ENCODE peak calls at places on chromosomes 2 and 18, in six cellular contexts. One of them, this sample, is unnamed.

GRCh38 chr2:53312721-53313120 is 454.9 kb upstream of the CHAC2 start:
- DNase-seq in ACHN: no peak
- DNase-seq in activated gamma-delta T cell: no peak
- DNase-seq in Ammon's horn: no peak
- DNase-seq in CD4-positive, alpha-beta memory T cell: no peak
- DNase-seq in stimulated activated CD4-positive, alpha-beta T cell treated with anti-CD3 and anti-CD28 coated beads, Interleukin-4, amount 100 ng/mL, for 48 hours: no peak
- DNase-seq in this sample: no peak

GRCh38 chr2:232351686-232352510 is 26.7 kb upstream of the ALPP start:
- DNase-seq in ACHN: no peak
- DNase-seq in activated gamma-delta T cell: no peak
- DNase-seq in Ammon's horn: no peak
- DNase-seq in CD4-positive, alpha-beta memory T cell: no peak
- DNase-seq in stimulated activated CD4-positive, alpha-beta T cell treated with anti-CD3 and anti-CD28 coated beads, Interleukin-4, amount 100 ng/mL, for 48 hours: no peak
- DNase-seq in this sample: no peak

GRCh38 chr2:216221806-216222205 is 112.7 kb downstream of the XRCC5 start:
- DNase-seq in ACHN: no peak
- DNase-seq in activated gamma-delta T cell: no peak
- DNase-seq in Ammon's horn: no peak
- DNase-seq in CD4-positive, alpha-beta memory T cell: no peak
- DNase-seq in stimulated activated CD4-positive, alpha-beta T cell treated with anti-CD3 and anti-CD28 coated beads, Interleukin-4, amount 100 ng/mL, for 48 hours: no peak
- DNase-seq in this sample: no peak

GRCh38 chr2:153299809-153300208 is 178.8 kb downstream of the RPRM start:
- DNase-seq in ACHN: no peak
- DNase-seq in activated gamma-delta T cell: no peak
- DNase-seq in Ammon's horn: no peak
- DNase-seq in CD4-positive, alpha-beta memory T cell: no peak
- DNase-seq in stimulated activated CD4-positive, alpha-beta T cell treated with anti-CD3 and anti-CD28 coated beads, Interleukin-4, amount 100 ng/mL, for 48 hours: no peak
- DNase-seq in this sample: no peak

GRCh38 chr2:226694142-226694541 is 105.5 kb downstream of the IRS1 start:
- DNase-seq in ACHN: no peak
- DNase-seq in activated gamma-delta T cell: no peak
- DNase-seq in Ammon's horn: no peak
- DNase-seq in CD4-positive, alpha-beta memory T cell: no peak
- DNase-seq in stimulated activated CD4-positive, alpha-beta T cell treated with anti-CD3 and anti-CD28 coated beads, Interleukin-4, amount 100 ng/mL, for 48 hours: no peak
- DNase-seq in this sample: no peak

GRCh38 chr18:80044072-80044471 is 9.8 kb downstream of the RBFA start:
- DNase-seq in ACHN: no peak
- DNase-seq in activated gamma-delta T cell: no peak
- DNase-seq in Ammon's horn: no peak
- DNase-seq in CD4-positive, alpha-beta memory T cell: no peak
- DNase-seq in stimulated activated CD4-positive, alpha-beta T cell treated with anti-CD3 and anti-CD28 coated beads, Interleukin-4, amount 100 ng/mL, for 48 hours: no peak
- DNase-seq in this sample: no peak

GRCh38 chr2:44004735-44005602 is 9.2 kb upstream of the LRPPRC start:
- DNase-seq in ACHN: no peak
- DNase-seq in activated gamma-delta T cell: no peak
- DNase-seq in Ammon's horn: no peak
- DNase-seq in CD4-positive, alpha-beta memory T cell: no peak
- DNase-seq in stimulated activated CD4-positive, alpha-beta T cell treated with anti-CD3 and anti-CD28 coated beads, Interleukin-4, amount 100 ng/mL, for 48 hours: no peak
- DNase-seq in this sample: no peak

GRCh38 chr2:99837103-99837591 is 305.2 kb downstream of the AFF3 start:
- DNase-seq in ACHN: no peak
- DNase-seq in activated gamma-delta T cell: no peak
- DNase-seq in Ammon's horn: no peak
- DNase-seq in CD4-positive, alpha-beta memory T cell: no peak
- DNase-seq in stimulated activated CD4-positive, alpha-beta T cell treated with anti-CD3 and anti-CD28 coated beads, Interleukin-4, amount 100 ng/mL, for 48 hours: no peak
- DNase-seq in this sample: no peak

GRCh38 chr2:233832869-233833812 is 21.2 kb downstream of the HJURP start:
- DNase-seq in ACHN: peak
- DNase-seq in activated gamma-delta T cell: no peak
- DNase-seq in Ammon's horn: peak
- DNase-seq in CD4-positive, alpha-beta memory T cell: no peak
- DNase-seq in stimulated activated CD4-positive, alpha-beta T cell treated with anti-CD3 and anti-CD28 coated beads, Interleukin-4, amount 100 ng/mL, for 48 hours: no peak
- DNase-seq in this sample: no peak

GRCh38 chr2:214019973-214020345 is 390.9 kb upstream of the VWC2L start:
- DNase-seq in ACHN: no peak
- DNase-seq in activated gamma-delta T cell: no peak
- DNase-seq in Ammon's horn: no peak
- DNase-seq in CD4-positive, alpha-beta memory T cell: no peak
- DNase-seq in stimulated activated CD4-positive, alpha-beta T cell treated with anti-CD3 and anti-CD28 coated beads, Interleukin-4, amount 100 ng/mL, for 48 hours: no peak
- DNase-seq in this sample: no peak

GRCh38 chr2:98730053-98730850 is 680 bp downstream of the MGAT4A start:
- DNase-seq in ACHN: no peak
- DNase-seq in activated gamma-delta T cell: peak
- DNase-seq in Ammon's horn: peak
- DNase-seq in CD4-positive, alpha-beta memory T cell: peak
- DNase-seq in stimulated activated CD4-positive, alpha-beta T cell treated with anti-CD3 and anti-CD28 coated beads, Interleukin-4, amount 100 ng/mL, for 48 hours: peak
- DNase-seq in this sample: peak

GRCh38 chr2:30612371-30612770 is 165.3 kb downstream of the LCLAT1 start:
- DNase-seq in ACHN: no peak
- DNase-seq in activated gamma-delta T cell: no peak
- DNase-seq in Ammon's horn: no peak
- DNase-seq in CD4-positive, alpha-beta memory T cell: no peak
- DNase-seq in stimulated activated CD4-positive, alpha-beta T cell treated with anti-CD3 and anti-CD28 coated beads, Interleukin-4, amount 100 ng/mL, for 48 hours: no peak
- DNase-seq in this sample: no peak

GRCh38 chr2:188902906-188903305 is 71.3 kb upstream of the COL3A1 start:
- DNase-seq in ACHN: peak
- DNase-seq in activated gamma-delta T cell: no peak
- DNase-seq in Ammon's horn: no peak
- DNase-seq in CD4-positive, alpha-beta memory T cell: no peak
- DNase-seq in stimulated activated CD4-positive, alpha-beta T cell treated with anti-CD3 and anti-CD28 coated beads, Interleukin-4, amount 100 ng/mL, for 48 hours: no peak
- DNase-seq in this sample: no peak

GRCh38 chr2:160221391-160222276 is 21.6 kb upstream of the ITGB6 start:
- DNase-seq in ACHN: peak
- DNase-seq in activated gamma-delta T cell: no peak
- DNase-seq in Ammon's horn: no peak
- DNase-seq in CD4-positive, alpha-beta memory T cell: no peak
- DNase-seq in stimulated activated CD4-positive, alpha-beta T cell treated with anti-CD3 and anti-CD28 coated beads, Interleukin-4, amount 100 ng/mL, for 48 hours: no peak
- DNase-seq in this sample: no peak

GRCh38 chr18:42792731-42793130 is 322.8 kb downstream of the RIT2 start:
- DNase-seq in ACHN: no peak
- DNase-seq in activated gamma-delta T cell: no peak
- DNase-seq in Ammon's horn: no peak
- DNase-seq in CD4-positive, alpha-beta memory T cell: no peak
- DNase-seq in stimulated activated CD4-positive, alpha-beta T cell treated with anti-CD3 and anti-CD28 coated beads, Interleukin-4, amount 100 ng/mL, for 48 hours: no peak
- DNase-seq in this sample: no peak

GRCh38 chr18:3624818-3625716 is 175.1 kb downstream of the TGIF1 start:
- DNase-seq in ACHN: peak
- DNase-seq in activated gamma-delta T cell: no peak
- DNase-seq in Ammon's horn: no peak
- DNase-seq in CD4-positive, alpha-beta memory T cell: peak
- DNase-seq in stimulated activated CD4-positive, alpha-beta T cell treated with anti-CD3 and anti-CD28 coated beads, Interleukin-4, amount 100 ng/mL, for 48 hours: peak
- DNase-seq in this sample: no peak

GRCh38 chr2:197011777-197012641 is 85.5 kb upstream of the PGAP1 start:
- DNase-seq in ACHN: peak
- DNase-seq in activated gamma-delta T cell: no peak
- DNase-seq in Ammon's horn: peak
- DNase-seq in CD4-positive, alpha-beta memory T cell: peak
- DNase-seq in stimulated activated CD4-positive, alpha-beta T cell treated with anti-CD3 and anti-CD28 coated beads, Interleukin-4, amount 100 ng/mL, for 48 hours: no peak
- DNase-seq in this sample: peak

GRCh38 chr2:191983591-191983990 is 136.7 kb upstream of the CAVIN2 start:
- DNase-seq in ACHN: no peak
- DNase-seq in activated gamma-delta T cell: no peak
- DNase-seq in Ammon's horn: no peak
- DNase-seq in CD4-positive, alpha-beta memory T cell: no peak
- DNase-seq in stimulated activated CD4-positive, alpha-beta T cell treated with anti-CD3 and anti-CD28 coated beads, Interleukin-4, amount 100 ng/mL, for 48 hours: no peak
- DNase-seq in this sample: no peak

GRCh38 chr2:130737592-130737991 is 8.7 kb downstream of the GPR148 start:
- DNase-seq in ACHN: no peak
- DNase-seq in activated gamma-delta T cell: no peak
- DNase-seq in Ammon's horn: no peak
- DNase-seq in CD4-positive, alpha-beta memory T cell: no peak
- DNase-seq in stimulated activated CD4-positive, alpha-beta T cell treated with anti-CD3 and anti-CD28 coated beads, Interleukin-4, amount 100 ng/mL, for 48 hours: no peak
- DNase-seq in this sample: no peak

GRCh38 chr2:203463176-203463797 is 71.8 kb downstream of the RAPH1 start:
- DNase-seq in ACHN: no peak
- DNase-seq in activated gamma-delta T cell: no peak
- DNase-seq in Ammon's horn: no peak
- DNase-seq in CD4-positive, alpha-beta memory T cell: no peak
- DNase-seq in stimulated activated CD4-positive, alpha-beta T cell treated with anti-CD3 and anti-CD28 coated beads, Interleukin-4, amount 100 ng/mL, for 48 hours: no peak
- DNase-seq in this sample: no peak

GRCh38 chr2:206984206-206984605 is 44.9 kb downstream of the CPO start:
- DNase-seq in ACHN: no peak
- DNase-seq in activated gamma-delta T cell: no peak
- DNase-seq in Ammon's horn: no peak
- DNase-seq in CD4-positive, alpha-beta memory T cell: no peak
- DNase-seq in stimulated activated CD4-positive, alpha-beta T cell treated with anti-CD3 and anti-CD28 coated beads, Interleukin-4, amount 100 ng/mL, for 48 hours: no peak
- DNase-seq in this sample: no peak

GRCh38 chr2:241811209-241811951 is 2.4 kb downstream of the NEU4 start:
- DNase-seq in ACHN: no peak
- DNase-seq in activated gamma-delta T cell: no peak
- DNase-seq in Ammon's horn: peak
- DNase-seq in CD4-positive, alpha-beta memory T cell: no peak
- DNase-seq in stimulated activated CD4-positive, alpha-beta T cell treated with anti-CD3 and anti-CD28 coated beads, Interleukin-4, amount 100 ng/mL, for 48 hours: no peak
- DNase-seq in this sample: no peak

GRCh38 chr18:79211844-79212243 is 142.7 kb downstream of the ATP9B start:
- DNase-seq in ACHN: no peak
- DNase-seq in activated gamma-delta T cell: no peak
- DNase-seq in Ammon's horn: no peak
- DNase-seq in CD4-positive, alpha-beta memory T cell: no peak
- DNase-seq in stimulated activated CD4-positive, alpha-beta T cell treated with anti-CD3 and anti-CD28 coated beads, Interleukin-4, amount 100 ng/mL, for 48 hours: no peak
- DNase-seq in this sample: no peak

GRCh38 chr2:156704132-156704531 is 268.0 kb downstream of the GPD2 start:
- DNase-seq in ACHN: no peak
- DNase-seq in activated gamma-delta T cell: no peak
- DNase-seq in Ammon's horn: no peak
- DNase-seq in CD4-positive, alpha-beta memory T cell: no peak
- DNase-seq in stimulated activated CD4-positive, alpha-beta T cell treated with anti-CD3 and anti-CD28 coated beads, Interleukin-4, amount 100 ng/mL, for 48 hours: no peak
- DNase-seq in this sample: no peak

GRCh38 chr2:86019121-86019520 is 86.6 kb downstream of the POLR1A start:
- DNase-seq in ACHN: no peak
- DNase-seq in activated gamma-delta T cell: no peak
- DNase-seq in Ammon's horn: no peak
- DNase-seq in CD4-positive, alpha-beta memory T cell: no peak
- DNase-seq in stimulated activated CD4-positive, alpha-beta T cell treated with anti-CD3 and anti-CD28 coated beads, Interleukin-4, amount 100 ng/mL, for 48 hours: no peak
- DNase-seq in this sample: no peak